ENCODE peak calls at places on chromosomes 11 and 22, in five cellular contexts. T is A549, N is lower lobe of right lung, K is foreskin keratinocyte, P is lung. L is an unnamed sample.
A peak's percentile ranks its signal among the peaks of the same experiment; 100 is the strongest.

GRCh38 chr11:10317776-10318526 is 13.1 kb downstream of the ADM start:
- DNase-seq in T (no peak), N (no peak), K (no peak), P (no peak), L (no peak)

GRCh38 chr11:102590646-102591045 is 34.5 kb downstream of the MMP20 start:
- DNase-seq in T (no peak), N (no peak), K (no peak), P (no peak), L (no peak)

GRCh38 chr11:130204703-130205095 is 45.1 kb downstream of the ST14 start:
- DNase-seq in T (no peak), N (peak; percentile 22), K (no peak), P (no peak), L (no peak)

GRCh38 chr22:16915711-16916110 is 90.5 kb upstream of the XKR3 start:
- DNase-seq in T (no peak), N (no peak), K (no peak), P (no peak), L (no peak)

GRCh38 chr11:66044757-66045156 is 4.2 kb downstream of the GAL3ST3 start:
- DNase-seq in T (no peak), N (no peak), K (no peak), P (no peak), L (no peak)

GRCh38 chr11:70523384-70524095 is 125.2 kb downstream of the CTTN start:
- DNase-seq in T (no peak), N (no peak), K (no peak), P (no peak), L (no peak)

GRCh38 chr11:126341760-126342161 is 13.7 kb upstream of the ST3GAL4 start:
- DNase-seq in T (no peak), N (no peak), K (peak; percentile 71), P (no peak), L (peak; percentile 94)

GRCh38 chr22:29520851-29521250 is 32.7 kb downstream of the THOC5 start:
- DNase-seq in T (peak; percentile 14), N (no peak), K (no peak), P (no peak), L (no peak)

GRCh38 chr11:103920449-103920848 is 116.0 kb upstream of the DDI1 start:
- DNase-seq in T (no peak), N (no peak), K (no peak), P (no peak), L (no peak)

GRCh38 chr11:125071831-125072209 is 8.7 kb downstream of the SLC37A2 start:
- DNase-seq in T (no peak), N (no peak), K (no peak), P (no peak), L (no peak)

GRCh38 chr11:8658210-8658968 is 24.1 kb downstream of the TRIM66 start:
- DNase-seq in T (no peak), N (no peak), K (no peak), P (no peak), L (peak; percentile 22)

GRCh38 chr11:131592734-131593133 is 222.3 kb downstream of the NTM start:
- DNase-seq in T (no peak), N (no peak), K (no peak), P (no peak), L (no peak)

GRCh38 chr11:87493516-87493915 is 455.8 kb downstream of the TMEM135 start:
- DNase-seq in T (no peak), N (no peak), K (no peak), P (no peak), L (peak; percentile 5)

GRCh38 chr22:46758867-46759290 is 3.6 kb upstream of the TBC1D22A start:
- DNase-seq in T (peak; percentile 72), N (peak; percentile 53), K (no peak), P (peak; percentile 78), L (peak; percentile 74)

GRCh38 chr11:74139151-74139918 is 31.5 kb downstream of the C2CD3 start:
- DNase-seq in T (peak; percentile 14), N (no peak), K (no peak), P (no peak), L (no peak)

GRCh38 chr11:63518548-63518947 is 12.7 kb downstream of the LGALS12 start:
- DNase-seq in T (no peak), N (no peak), K (no peak), P (no peak), L (no peak)

GRCh38 chr11:18865261-18865660 is 73.7 kb upstream of the PTPN5 start:
- DNase-seq in T (no peak), N (no peak), K (no peak), P (no peak), L (no peak)

GRCh38 chr11:102287963-102288744 is 29.1 kb upstream of the BIRC3 start:
- DNase-seq in T (peak; percentile 80), N (no peak), K (peak; percentile 28), P (peak; percentile 46), L (peak; percentile 89)

GRCh38 chr22:50595189-50595588 is 5.4 kb upstream of the MAPK8IP2 start:
- DNase-seq in T (no peak), N (no peak), K (no peak), P (no peak), L (no peak)

GRCh38 chr22:19734163-19734562 is 10.8 kb downstream of the GP1BB start:
- DNase-seq in T (no peak), N (no peak), K (no peak), P (no peak), L (no peak)

GRCh38 chr11:20066013-20066782 is 94.1 kb downstream of the DBX1 start:
- DNase-seq in T (no peak), N (no peak), K (no peak), P (no peak), L (no peak)

GRCh38 chr22:34975721-34976120 is 90.2 kb upstream of the ISX start:
- DNase-seq in T (peak; percentile 6), N (no peak), K (no peak), P (no peak), L (no peak)

GRCh38 chr11:74005721-74006517 is 3.0 kb downstream of the UCP3 start:
- DNase-seq in T (no peak), N (no peak), K (no peak), P (no peak), L (no peak)

GRCh38 chr11:114359342-114359741 is 41.0 kb downstream of the C11orf71 start:
- DNase-seq in T (no peak), N (no peak), K (no peak), P (no peak), L (no peak)

GRCh38 chr11:36409152-36409713 is 100.8 kb downstream of the TRAF6 start:
- DNase-seq in T (no peak), N (no peak), K (no peak), P (no peak), L (no peak)

GRCh38 chr11:84089072-84090057 is 803.2 kb upstream of the CCDC90B start:
- DNase-seq in T (no peak), N (no peak), K (no peak), P (no peak), L (peak; percentile 72)

GRCh38 chr22:24141586-24141985 is 39.7 kb upstream of the SUSD2 start:
- DNase-seq in T (no peak), N (no peak), K (peak; percentile 44), P (no peak), L (no peak)

GRCh38 chr11:818396-819128 is at the start of gene PNPLA2:
- DNase-seq in T (peak; percentile 60), N (no peak), K (no peak), P (peak; percentile 74), L (no peak)

GRCh38 chr11:819943-820649 is 1.4 kb downstream of the PNPLA2 start:
- DNase-seq in T (peak; percentile 92), N (peak; percentile 97), K (no peak), P (peak; percentile 93), L (peak; percentile 76)

GRCh38 chr11:821513-822371 is 3.0 kb downstream of the PNPLA2 start:
- DNase-seq in T (no peak), N (peak; percentile 85), K (no peak), P (no peak), L (no peak)

GRCh38 chr11:820655-821512 is 2.2 kb downstream of the PNPLA2 start:
- DNase-seq in T (peak; percentile 79), N (peak; percentile 88), K (no peak), P (peak; percentile 88), L (no peak)

GRCh38 chr11:819129-819931 is 616 bp downstream of the PNPLA2 start:
- DNase-seq in T (peak; percentile 88), N (peak; percentile 95), K (no peak), P (peak; percentile 93), L (peak; percentile 93)
- TF ChIP-seq CTCF in T (no peak), N (peak; percentile 6), K (no peak), P (no peak), L (no peak)

DNA sequence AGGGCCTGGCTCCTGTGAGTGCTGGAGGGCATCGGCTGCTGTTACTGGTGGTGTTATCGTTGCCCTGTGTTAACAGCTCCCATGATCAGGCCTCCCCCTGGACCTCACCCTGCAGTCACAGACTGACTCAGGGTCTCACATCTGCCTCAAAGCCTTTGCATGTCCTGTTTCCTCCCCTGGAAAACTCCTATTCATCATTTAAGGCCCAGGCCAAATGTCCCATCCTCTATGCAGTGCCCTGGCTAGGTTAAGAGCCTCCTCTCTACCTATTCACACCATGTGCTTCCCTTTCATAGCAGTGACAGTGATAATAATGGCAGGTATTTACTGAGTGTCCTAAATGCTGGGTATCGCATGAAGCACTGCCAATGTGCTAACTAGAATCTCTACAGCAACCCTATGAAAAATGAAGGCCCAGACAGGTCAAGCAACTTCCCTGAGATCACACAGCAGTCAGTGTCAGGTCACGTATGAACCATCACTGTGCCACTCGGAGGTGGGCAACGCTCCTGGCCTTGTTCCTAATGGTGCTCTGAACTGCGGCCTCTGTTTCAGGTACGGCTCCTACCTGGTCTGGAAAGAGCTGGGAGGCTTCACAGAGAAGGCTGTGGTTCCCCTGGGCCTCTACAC is 9.3 kb downstream of the TSPO start:
- DNase-seq in T (no peak), N (no peak), K (no peak), P (no peak), L (no peak)
- H3K4me1 ChIP-seq in T (no peaks in the 10 kb centered on the region), N (peaks cover 30% of the 10 kb centered on the region), K (peaks cover 4% of the 10 kb centered on the region), P (peaks cover 11% of the 10 kb centered on the region), L (no peaks in the 10 kb centered on the region)

GRCh38 chr11:64643258-64643881 is 52.4 kb downstream of the SLC22A12 start:
- DNase-seq in T (no peak), N (no peak), K (no peak), P (no peak), L (peak; percentile 61)

GRCh38 chr11:64642418-64642735 is 51.4 kb downstream of the SLC22A12 start:
- DNase-seq in T (no peak), N (no peak), K (no peak), P (no peak), L (no peak)

GRCh38 chr11:64643927-64644326 is 52.9 kb downstream of the SLC22A12 start:
- DNase-seq in T (no peak), N (no peak), K (no peak), P (no peak), L (no peak)

GRCh38 chr11:64642876-64643257 is 51.8 kb downstream of the SLC22A12 start:
- DNase-seq in T (no peak), N (no peak), K (no peak), P (no peak), L (no peak)

GRCh38 chr11:64644348-64645242 is 53.6 kb downstream of the SLC22A12 start:
- DNase-seq in T (no peak), N (no peak), K (no peak), P (no peak), L (no peak)
- TF ChIP-seq CTCF in T (no peak), N (no peak), K (peak; percentile 44), P (no peak), L (peak; percentile 24)

GRCh38 chr11:34680206-34680605 is 59.3 kb downstream of the EHF start:
- DNase-seq in T (peak; percentile 27), N (no peak), K (peak; percentile 34), P (no peak), L (no peak)
- H3K4me1 ChIP-seq in T (peaks cover 50% of the 10 kb centered on the region), N (no peaks in the 10 kb centered on the region), K (peaks cover 41% of the 10 kb centered on the region), P (no peaks in the 10 kb centered on the region), L (no peaks in the 10 kb centered on the region)

L was measured in A673.